ENCODE peak calls at places on chromosomes 11 and 22, in nine cellular contexts. One of them, this sample, is unnamed.

GRCh38 chr11:68574308-68574707 is 110.0 kb upstream of the GAL start:
- DNase-seq in spleen: no peak
- DNase-seq in brain microvascular endothelial cell: peak; percentile 22
- DNase-seq in heart left ventricle: no peak
- DNase-seq in HCT116: no peak
- DNase-seq in smooth muscle cell of the brain vasculature: no peak
- DNase-seq in cardiac muscle cell: no peak
- DNase-seq in renal cortical epithelial cell: peak; percentile 33
- DNase-seq in foreskin fibroblast: peak; percentile 32
- DNase-seq in this sample: peak; percentile 51

GRCh38 chr11:11510939-11511338 is 110.9 kb downstream of the GALNT18 start:
- DNase-seq in spleen: no peak
- DNase-seq in brain microvascular endothelial cell: no peak
- DNase-seq in heart left ventricle: no peak
- DNase-seq in HCT116: no peak
- DNase-seq in smooth muscle cell of the brain vasculature: no peak
- DNase-seq in cardiac muscle cell: no peak
- DNase-seq in renal cortical epithelial cell: peak; percentile 54
- DNase-seq in foreskin fibroblast: no peak
- DNase-seq in this sample: peak; percentile 93

GRCh38 chr11:65060913-65061408 is 2.6 kb upstream of the NAALADL1 start:
- DNase-seq in spleen: no peak
- DNase-seq in brain microvascular endothelial cell: no peak
- DNase-seq in heart left ventricle: no peak
- DNase-seq in HCT116: no peak
- DNase-seq in smooth muscle cell of the brain vasculature: no peak
- DNase-seq in cardiac muscle cell: peak; percentile 33
- DNase-seq in renal cortical epithelial cell: no peak
- DNase-seq in foreskin fibroblast: peak; percentile 47
- DNase-seq in this sample: no peak

GRCh38 chr11:86800076-86800955 is at the start of gene PRSS23:
- DNase-seq in spleen: peak; percentile 79
- DNase-seq in brain microvascular endothelial cell: no peak
- DNase-seq in heart left ventricle: peak; percentile 74
- DNase-seq in HCT116: no peak
- DNase-seq in smooth muscle cell of the brain vasculature: no peak
- DNase-seq in cardiac muscle cell: peak; percentile 88
- DNase-seq in renal cortical epithelial cell: no peak
- DNase-seq in foreskin fibroblast: peak; percentile 91
- DNase-seq in this sample: peak; percentile 34

GRCh38 chr11:66100272-66101037 is 30.4 kb downstream of the PACS1 start:
- DNase-seq in spleen: peak; percentile 93
- DNase-seq in brain microvascular endothelial cell: no peak
- DNase-seq in heart left ventricle: peak; percentile 68
- DNase-seq in HCT116: no peak
- DNase-seq in smooth muscle cell of the brain vasculature: no peak
- DNase-seq in cardiac muscle cell: no peak
- DNase-seq in renal cortical epithelial cell: peak; percentile 72
- DNase-seq in foreskin fibroblast: no peak
- DNase-seq in this sample: peak; percentile 59

GRCh38 chr22:25656724-25657123 is 85.3 kb upstream of the MYO18B start:
- DNase-seq in spleen: no peak
- DNase-seq in brain microvascular endothelial cell: no peak
- DNase-seq in heart left ventricle: no peak
- DNase-seq in HCT116: no peak
- DNase-seq in smooth muscle cell of the brain vasculature: no peak
- DNase-seq in cardiac muscle cell: no peak
- DNase-seq in renal cortical epithelial cell: no peak
- DNase-seq in foreskin fibroblast: no peak
- DNase-seq in this sample: no peak

GRCh38 chr11:364991-365390 is 4.3 kb upstream of the B4GALNT4 start:
- DNase-seq in spleen: peak; percentile 49
- DNase-seq in brain microvascular endothelial cell: no peak
- DNase-seq in heart left ventricle: no peak
- DNase-seq in HCT116: no peak
- DNase-seq in smooth muscle cell of the brain vasculature: no peak
- DNase-seq in cardiac muscle cell: no peak
- DNase-seq in renal cortical epithelial cell: no peak
- DNase-seq in foreskin fibroblast: no peak
- DNase-seq in this sample: no peak

GRCh38 chr11:78377625-78378418 is 39.8 kb downstream of the GAB2 start:
- DNase-seq in spleen: no peak
- DNase-seq in brain microvascular endothelial cell: no peak
- DNase-seq in heart left ventricle: no peak
- DNase-seq in HCT116: no peak
- DNase-seq in smooth muscle cell of the brain vasculature: no peak
- DNase-seq in cardiac muscle cell: no peak
- DNase-seq in renal cortical epithelial cell: no peak
- DNase-seq in foreskin fibroblast: no peak
- DNase-seq in this sample: no peak

GRCh38 chr11:116454020-116454645 is 318.7 kb downstream of the BUD13 start:
- DNase-seq in spleen: no peak
- DNase-seq in brain microvascular endothelial cell: peak; percentile 31
- DNase-seq in heart left ventricle: peak; percentile 28
- DNase-seq in HCT116: no peak
- DNase-seq in smooth muscle cell of the brain vasculature: no peak
- DNase-seq in cardiac muscle cell: peak; percentile 48
- DNase-seq in renal cortical epithelial cell: peak; percentile 30
- DNase-seq in foreskin fibroblast: peak; percentile 3
- DNase-seq in this sample: no peak

GRCh38 chr22:27387561-27387960 is 414.0 kb downstream of the MN1 start:
- DNase-seq in spleen: no peak
- DNase-seq in brain microvascular endothelial cell: no peak
- DNase-seq in heart left ventricle: no peak
- DNase-seq in HCT116: no peak
- DNase-seq in smooth muscle cell of the brain vasculature: no peak
- DNase-seq in cardiac muscle cell: no peak
- DNase-seq in renal cortical epithelial cell: no peak
- DNase-seq in foreskin fibroblast: no peak
- DNase-seq in this sample: no peak

GRCh38 chr11:12813371-12814225 is 139.4 kb downstream of the TEAD1 start:
- DNase-seq in spleen: no peak
- DNase-seq in brain microvascular endothelial cell: peak; percentile 63
- DNase-seq in heart left ventricle: peak; percentile 26
- DNase-seq in HCT116: no peak
- DNase-seq in smooth muscle cell of the brain vasculature: no peak
- DNase-seq in cardiac muscle cell: no peak
- DNase-seq in renal cortical epithelial cell: peak; percentile 76
- DNase-seq in foreskin fibroblast: peak; percentile 83
- DNase-seq in this sample: no peak

GRCh38 chr22:37196539-37197450 is 8.7 kb upstream of the C1QTNF6 start:
- DNase-seq in spleen: peak; percentile 87
- DNase-seq in brain microvascular endothelial cell: no peak
- DNase-seq in heart left ventricle: peak; percentile 87
- DNase-seq in HCT116: peak; percentile 56
- DNase-seq in smooth muscle cell of the brain vasculature: no peak
- DNase-seq in cardiac muscle cell: peak; percentile 61
- DNase-seq in renal cortical epithelial cell: peak; percentile 77
- DNase-seq in foreskin fibroblast: peak; percentile 94
- DNase-seq in this sample: no peak

GRCh38 chr11:117842131-117842941 is 17.8 kb upstream of the FXYD2 start:
- DNase-seq in spleen: no peak
- DNase-seq in brain microvascular endothelial cell: no peak
- DNase-seq in heart left ventricle: peak; percentile 23
- DNase-seq in HCT116: no peak
- DNase-seq in smooth muscle cell of the brain vasculature: no peak
- DNase-seq in cardiac muscle cell: no peak
- DNase-seq in renal cortical epithelial cell: peak; percentile 59
- DNase-seq in foreskin fibroblast: no peak
- DNase-seq in this sample: no peak

GRCh38 chr11:119723243-119723951 is 5.6 kb downstream of the NECTIN1 start:
- DNase-seq in spleen: no peak
- DNase-seq in brain microvascular endothelial cell: no peak
- DNase-seq in heart left ventricle: no peak
- DNase-seq in HCT116: no peak
- DNase-seq in smooth muscle cell of the brain vasculature: no peak
- DNase-seq in cardiac muscle cell: no peak
- DNase-seq in renal cortical epithelial cell: no peak
- DNase-seq in foreskin fibroblast: no peak
- DNase-seq in this sample: no peak

GRCh38 chr11:119031912-119032280 is 1.2 kb upstream of the SLC37A4 start:
- DNase-seq in spleen: peak; percentile 9
- DNase-seq in brain microvascular endothelial cell: no peak
- DNase-seq in heart left ventricle: no peak
- DNase-seq in HCT116: no peak
- DNase-seq in smooth muscle cell of the brain vasculature: no peak
- DNase-seq in cardiac muscle cell: no peak
- DNase-seq in renal cortical epithelial cell: no peak
- DNase-seq in foreskin fibroblast: no peak
- DNase-seq in this sample: no peak

GRCh38 chr22:19874307-19875060 is 19.8 kb upstream of the GNB1L start:
- DNase-seq in spleen: peak; percentile 75
- DNase-seq in brain microvascular endothelial cell: no peak
- DNase-seq in heart left ventricle: no peak
- DNase-seq in HCT116: no peak
- DNase-seq in smooth muscle cell of the brain vasculature: no peak
- DNase-seq in cardiac muscle cell: peak; percentile 87
- DNase-seq in renal cortical epithelial cell: no peak
- DNase-seq in foreskin fibroblast: no peak
- DNase-seq in this sample: peak; percentile 40

GRCh38 chr11:11984563-11984962 is 23.9 kb downstream of the DKK3 start:
- DNase-seq in spleen: no peak
- DNase-seq in brain microvascular endothelial cell: no peak
- DNase-seq in heart left ventricle: no peak
- DNase-seq in HCT116: no peak
- DNase-seq in smooth muscle cell of the brain vasculature: no peak
- DNase-seq in cardiac muscle cell: no peak
- DNase-seq in renal cortical epithelial cell: no peak
- DNase-seq in foreskin fibroblast: no peak
- DNase-seq in this sample: no peak

This sample was measured in NCI-H2227 treated with DMSO at 0.1 percent for 48 hours.